ENCODE peak calls at places on chromosomes 6 and 20, in four cellular contexts. One of them, this sample, is unnamed.
A peak's percentile ranks its signal among the peaks of the same experiment; 100 is the strongest.

GRCh38 chr6:163667372-163668060 is 253.0 kb downstream of the QKI start:
- DNase-seq in CD4-positive, CD25-positive, alpha-beta regulatory T cell: no peak
- DNase-seq in thoracic aorta: no peak
- DNase-seq in IMR-90: peak; percentile 15
- DNase-seq in this sample: no peak

GRCh38 chr6:13566500-13566899 is 7.9 kb upstream of the SIRT5 start:
- DNase-seq in thoracic aorta: no peak
- DNase-seq in IMR-90: no peak
- DNase-seq in CD4-positive, CD25-positive, alpha-beta regulatory T cell: no peak
- DNase-seq in this sample: no peak

GRCh38 chr6:19638931-19639330 is 198.2 kb upstream of the ID4 start:
- DNase-seq in thoracic aorta: no peak
- DNase-seq in IMR-90: no peak
- DNase-seq in CD4-positive, CD25-positive, alpha-beta regulatory T cell: no peak
- DNase-seq in this sample: no peak

GRCh38 chr6:164133095-164133494 is 718.6 kb downstream of the QKI start:
- DNase-seq in thoracic aorta: no peak
- DNase-seq in IMR-90: no peak
- DNase-seq in CD4-positive, CD25-positive, alpha-beta regulatory T cell: no peak
- DNase-seq in this sample: no peak

GRCh38 chr6:128848169-128848935 is 34.6 kb upstream of the LAMA2 start:
- DNase-seq in thoracic aorta: no peak
- DNase-seq in IMR-90: no peak
- DNase-seq in CD4-positive, CD25-positive, alpha-beta regulatory T cell: no peak
- DNase-seq in this sample: no peak

GRCh38 chr20:21511850-21512633 is 1.8 kb downstream of the NKX2-2 start:
- DNase-seq in thoracic aorta: no peak
- DNase-seq in IMR-90: no peak
- DNase-seq in CD4-positive, CD25-positive, alpha-beta regulatory T cell: no peak
- DNase-seq in this sample: no peak

GRCh38 chr6:29791786-29792122 is 35.9 kb upstream of the HLA-G start:
- DNase-seq in IMR-90: no peak
- DNase-seq in CD4-positive, CD25-positive, alpha-beta regulatory T cell: no peak
- DNase-seq in thoracic aorta: no peak
- DNase-seq in this sample: no peak

GRCh38 chr6:146876271-146877151 is 277.7 kb downstream of the ADGB start:
- DNase-seq in CD4-positive, CD25-positive, alpha-beta regulatory T cell: no peak
- DNase-seq in thoracic aorta: no peak
- DNase-seq in IMR-90: peak; percentile 8
- DNase-seq in this sample: no peak

GRCh38 chr20:38671186-38671585 is 53.1 kb upstream of the SLC32A1 start:
- DNase-seq in IMR-90: no peak
- DNase-seq in CD4-positive, CD25-positive, alpha-beta regulatory T cell: no peak
- DNase-seq in thoracic aorta: no peak
- DNase-seq in this sample: no peak

GRCh38 chr6:110448846-110449544 is 27.4 kb downstream of the SLC22A16 start:
- DNase-seq in IMR-90: no peak
- DNase-seq in thoracic aorta: no peak
- DNase-seq in CD4-positive, CD25-positive, alpha-beta regulatory T cell: no peak
- DNase-seq in this sample: no peak

GRCh38 chr20:62860924-62861691 is 514 bp downstream of the TCFL5 start:
- DNase-seq in IMR-90: no peak
- DNase-seq in thoracic aorta: no peak
- DNase-seq in CD4-positive, CD25-positive, alpha-beta regulatory T cell: peak; percentile 50
- DNase-seq in this sample: peak; percentile 61

GRCh38 chr6:154508573-154509375 is 1.7 kb downstream of the CNKSR3 start:
- DNase-seq in thoracic aorta: no peak
- DNase-seq in IMR-90: peak; percentile 56
- DNase-seq in CD4-positive, CD25-positive, alpha-beta regulatory T cell: no peak
- DNase-seq in this sample: no peak

GRCh38 chr6:108531332-108531731 is 29.4 kb upstream of the FOXO3 start:
- DNase-seq in IMR-90: no peak
- DNase-seq in thoracic aorta: no peak
- DNase-seq in CD4-positive, CD25-positive, alpha-beta regulatory T cell: no peak
- DNase-seq in this sample: no peak

GRCh38 chr20:57849868-57850215 is 140.0 kb upstream of the PMEPA1 start:
- DNase-seq in CD4-positive, CD25-positive, alpha-beta regulatory T cell: no peak
- DNase-seq in thoracic aorta: no peak
- DNase-seq in IMR-90: no peak
- DNase-seq in this sample: no peak

GRCh38 chr20:4999788-5000187 is 1.5 kb downstream of the SLC23A2 start:
- DNase-seq in IMR-90: no peak
- DNase-seq in CD4-positive, CD25-positive, alpha-beta regulatory T cell: no peak
- DNase-seq in thoracic aorta: no peak
- DNase-seq in this sample: no peak

GRCh38 chr20:61560361-61560853 is 308.3 kb downstream of the CDH4 start:
- DNase-seq in IMR-90: peak; percentile 42
- DNase-seq in thoracic aorta: no peak
- DNase-seq in CD4-positive, CD25-positive, alpha-beta regulatory T cell: no peak
- DNase-seq in this sample: no peak

GRCh38 chr6:1399085-1399780 is 9.9 kb downstream of the FOXF2 start:
- DNase-seq in CD4-positive, CD25-positive, alpha-beta regulatory T cell: no peak
- DNase-seq in thoracic aorta: no peak
- DNase-seq in IMR-90: no peak
- DNase-seq in this sample: no peak

GRCh38 chr20:10490706-10491105 is 55.6 kb downstream of the SLX4IP start:
- DNase-seq in IMR-90: peak; percentile 21
- DNase-seq in thoracic aorta: no peak
- DNase-seq in CD4-positive, CD25-positive, alpha-beta regulatory T cell: no peak
- DNase-seq in this sample: peak; percentile 26

GRCh38 chr6:52371656-52372151 is 9.8 kb downstream of the PAQR8 start:
- DNase-seq in CD4-positive, CD25-positive, alpha-beta regulatory T cell: no peak
- DNase-seq in IMR-90: no peak
- DNase-seq in thoracic aorta: no peak
- DNase-seq in this sample: no peak

GRCh38 chr6:150667977-150668716 is 68.5 kb downstream of the PLEKHG1 start:
- DNase-seq in thoracic aorta: peak; percentile 73
- DNase-seq in CD4-positive, CD25-positive, alpha-beta regulatory T cell: no peak
- DNase-seq in IMR-90: peak; percentile 58
- DNase-seq in this sample: no peak

GRCh38 chr6:144314003-144314485 is 28.9 kb downstream of the UTRN start:
- DNase-seq in thoracic aorta: peak; percentile 12
- DNase-seq in IMR-90: peak; percentile 75
- DNase-seq in CD4-positive, CD25-positive, alpha-beta regulatory T cell: no peak
- DNase-seq in this sample: no peak

GRCh38 chr20:45383131-45383530 is 5.0 kb upstream of the TP53TG5 start:
- DNase-seq in IMR-90: peak; percentile 47
- DNase-seq in thoracic aorta: no peak
- DNase-seq in CD4-positive, CD25-positive, alpha-beta regulatory T cell: no peak
- DNase-seq in this sample: no peak

GRCh38 chr6:164108869-164109769 is 694.6 kb downstream of the QKI start:
- DNase-seq in thoracic aorta: no peak
- DNase-seq in CD4-positive, CD25-positive, alpha-beta regulatory T cell: no peak
- DNase-seq in IMR-90: no peak
- DNase-seq in this sample: no peak

GRCh38 chr6:150006961-150007464 is 18.3 kb downstream of the RAET1L start:
- DNase-seq in IMR-90: peak; percentile 13
- DNase-seq in CD4-positive, CD25-positive, alpha-beta regulatory T cell: no peak
- DNase-seq in thoracic aorta: no peak
- DNase-seq in this sample: peak; percentile 60

GRCh38 chr6:79028641-79029314 is 49.3 kb downstream of the PHIP start:
- DNase-seq in thoracic aorta: no peak
- DNase-seq in CD4-positive, CD25-positive, alpha-beta regulatory T cell: no peak
- DNase-seq in IMR-90: no peak
- DNase-seq in this sample: no peak

GRCh38 chr6:34146801-34147592 is 1.1 kb upstream of the GRM4 start:
- DNase-seq in CD4-positive, CD25-positive, alpha-beta regulatory T cell: no peak
- DNase-seq in IMR-90: peak; percentile 7
- DNase-seq in thoracic aorta: no peak
- DNase-seq in this sample: no peak

GRCh38 chr6:150587637-150588036 is 12.0 kb upstream of the PLEKHG1 start:
- DNase-seq in IMR-90: no peak
- DNase-seq in thoracic aorta: no peak
- DNase-seq in CD4-positive, CD25-positive, alpha-beta regulatory T cell: no peak
- DNase-seq in this sample: no peak

GRCh38 chr6:155472886-155473285 is 17.2 kb upstream of the NOX3 start:
- DNase-seq in CD4-positive, CD25-positive, alpha-beta regulatory T cell: no peak
- DNase-seq in thoracic aorta: no peak
- DNase-seq in IMR-90: peak; percentile 64
- DNase-seq in this sample: no peak

GRCh38 chr20:3890410-3890751 is 1.2 kb downstream of the PANK2 start:
- DNase-seq in CD4-positive, CD25-positive, alpha-beta regulatory T cell: no peak
- DNase-seq in IMR-90: peak; percentile 56
- DNase-seq in thoracic aorta: no peak
- DNase-seq in this sample: no peak

GRCh38 chr20:3887870-3888614 is 1.1 kb upstream of the PANK2 start:
- DNase-seq in thoracic aorta: no peak
- DNase-seq in CD4-positive, CD25-positive, alpha-beta regulatory T cell: no peak
- DNase-seq in IMR-90: no peak
- DNase-seq in this sample: no peak

GRCh38 chr20:3890999-3891929 is 2.1 kb downstream of the PANK2 start:
- DNase-seq in CD4-positive, CD25-positive, alpha-beta regulatory T cell: no peak
- DNase-seq in thoracic aorta: no peak
- DNase-seq in IMR-90: no peak
- DNase-seq in this sample: no peak

GRCh38 chr20:3888622-3889488 is at the start of gene PANK2:
- DNase-seq in IMR-90: peak; percentile 98
- DNase-seq in thoracic aorta: peak; percentile 97
- DNase-seq in CD4-positive, CD25-positive, alpha-beta regulatory T cell: peak; percentile 96
- DNase-seq in this sample: peak; percentile 100

GRCh38 chr20:3889489-3890409 is 562 bp downstream of the PANK2 start:
- DNase-seq in thoracic aorta: no peak
- DNase-seq in CD4-positive, CD25-positive, alpha-beta regulatory T cell: peak; percentile 24
- DNase-seq in IMR-90: no peak
- DNase-seq in this sample: peak; percentile 58
- H3K4me1 ChIP-seq in thoracic aorta: peaks cover 57% of the 10 kb centered on the region
- H3K4me1 ChIP-seq in CD4-positive, CD25-positive, alpha-beta regulatory T cell: peaks cover 55% of the 10 kb centered on the region
- H3K4me1 ChIP-seq in IMR-90: peaks cover 11% of the 10 kb centered on the region
- H3K4me1 ChIP-seq in this sample: peaks cover 50% of the 10 kb centered on the region

DNA sequence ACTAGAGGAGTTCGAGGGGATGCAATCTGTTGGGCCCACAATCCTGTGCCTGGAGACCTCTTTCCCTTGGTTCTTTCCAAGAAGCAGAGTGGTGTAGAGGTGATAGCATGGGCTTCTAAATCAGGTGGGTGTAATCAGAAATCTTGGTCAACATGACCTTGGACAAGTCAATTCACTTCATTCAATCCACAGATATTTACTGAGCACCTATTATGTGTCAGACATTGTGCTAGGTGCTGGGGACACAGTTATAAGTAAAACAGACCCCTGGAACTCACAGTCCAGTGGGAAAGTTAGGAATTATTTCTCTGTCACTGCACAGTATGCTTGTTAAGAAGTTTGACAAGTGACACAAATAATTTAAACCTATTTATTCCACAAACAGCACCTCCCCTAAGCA is 3.3 kb upstream of the E2F1 start:
- DNase-seq in CD4-positive, CD25-positive, alpha-beta regulatory T cell: no peak
- DNase-seq in IMR-90: no peak
- DNase-seq in thoracic aorta: no peak
- DNase-seq in this sample: no peak
- H3K4me1 ChIP-seq in CD4-positive, CD25-positive, alpha-beta regulatory T cell: peaks cover 15% of the 10 kb centered on the region
- H3K4me1 ChIP-seq in IMR-90: peaks cover 9% of the 10 kb centered on the region
- H3K4me1 ChIP-seq in thoracic aorta: peaks cover 28% of the 10 kb centered on the region
- H3K4me1 ChIP-seq in this sample: peaks cover 43% of the 10 kb centered on the region

GRCh38 chr6:2805031-2805430 is 36.6 kb downstream of the SERPINB1 start:
- DNase-seq in CD4-positive, CD25-positive, alpha-beta regulatory T cell: no peak
- DNase-seq in thoracic aorta: no peak
- DNase-seq in IMR-90: no peak
- DNase-seq in this sample: no peak

GRCh38 chr6:2803731-2804429 is 37.8 kb downstream of the SERPINB1 start:
- DNase-seq in IMR-90: no peak
- DNase-seq in CD4-positive, CD25-positive, alpha-beta regulatory T cell: no peak
- DNase-seq in thoracic aorta: no peak
- DNase-seq in this sample: no peak

GRCh38 chr6:2800552-2801316 is 35.5 kb downstream of the WRNIP1 start:
- DNase-seq in CD4-positive, CD25-positive, alpha-beta regulatory T cell: no peak
- DNase-seq in thoracic aorta: no peak
- DNase-seq in IMR-90: no peak
- DNase-seq in this sample: no peak

GRCh38 chr6:2804516-2804915 is 37.1 kb downstream of the SERPINB1 start:
- DNase-seq in thoracic aorta: no peak
- DNase-seq in CD4-positive, CD25-positive, alpha-beta regulatory T cell: no peak
- DNase-seq in IMR-90: no peak
- DNase-seq in this sample: no peak

GRCh38 chr6:2802521-2803060 is 37.4 kb downstream of the WRNIP1 start:
- DNase-seq in thoracic aorta: no peak
- DNase-seq in IMR-90: no peak
- DNase-seq in CD4-positive, CD25-positive, alpha-beta regulatory T cell: no peak
- DNase-seq in this sample: no peak
- H3K4me1 ChIP-seq in thoracic aorta: peaks cover 38% of the 10 kb centered on the region
- H3K4me1 ChIP-seq in IMR-90: peaks cover under 1% of the 10 kb centered on the region
- H3K4me1 ChIP-seq in CD4-positive, CD25-positive, alpha-beta regulatory T cell: no peaks in the 10 kb centered on the region
- H3K4me1 ChIP-seq in this sample: peaks cover under 1% of the 10 kb centered on the region

DNA sequence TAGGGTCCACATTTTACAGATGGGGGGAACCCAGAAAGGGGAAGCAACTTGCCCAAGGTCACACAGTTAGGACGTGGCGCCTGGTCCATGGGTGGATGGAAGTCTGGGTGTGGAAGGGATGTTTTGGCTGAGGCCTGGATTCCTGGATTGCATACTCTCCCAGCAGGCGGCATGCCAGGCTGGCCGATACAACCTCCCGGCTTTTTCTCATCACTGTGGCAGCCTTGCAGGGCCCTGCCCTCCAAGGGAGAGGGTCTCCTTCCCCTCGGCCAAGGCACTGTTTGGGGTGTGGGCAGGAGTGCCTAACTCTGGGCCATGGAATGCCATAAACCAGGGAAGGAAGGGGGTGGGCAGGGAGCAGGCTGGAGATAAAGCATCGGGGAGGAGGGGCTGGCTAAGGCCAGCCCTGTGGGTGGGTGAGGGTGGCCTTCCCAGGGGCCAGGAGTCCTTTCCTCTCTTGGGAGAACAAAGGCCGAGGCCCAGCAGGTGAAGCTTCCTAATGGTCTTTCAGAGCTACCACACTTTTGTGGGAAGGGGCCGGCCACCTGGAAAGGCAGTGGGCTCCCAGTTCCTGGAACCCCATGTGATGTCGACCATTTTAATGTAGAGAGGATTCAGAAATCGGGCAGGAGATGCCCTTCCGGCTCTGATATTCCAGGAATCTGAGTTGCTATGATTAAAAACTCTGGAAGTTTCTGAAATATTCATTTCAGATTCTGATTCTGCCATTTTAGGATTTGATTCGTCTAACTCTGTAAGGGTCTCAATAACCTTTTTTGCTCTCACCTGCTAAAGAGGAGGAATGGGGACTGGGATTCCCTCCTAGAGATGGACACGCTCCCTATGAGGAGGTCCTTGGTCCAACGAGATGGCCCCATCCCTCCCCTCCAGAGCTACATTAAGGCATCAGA is 4.2 kb downstream of the FOXS1 start:
- DNase-seq in thoracic aorta: no peak
- DNase-seq in CD4-positive, CD25-positive, alpha-beta regulatory T cell: no peak
- DNase-seq in IMR-90: no peak
- DNase-seq in this sample: no peak
- H3K4me1 ChIP-seq in thoracic aorta: peaks cover 92% of the 10 kb centered on the region
- H3K4me1 ChIP-seq in CD4-positive, CD25-positive, alpha-beta regulatory T cell: peaks cover 2% of the 10 kb centered on the region
- H3K4me1 ChIP-seq in IMR-90: peaks cover 25% of the 10 kb centered on the region
- H3K4me1 ChIP-seq in this sample: peaks cover 2% of the 10 kb centered on the region

GRCh38 chr20:31707258-31707615 is 15.4 kb downstream of the BCL2L1 start:
- DNase-seq in CD4-positive, CD25-positive, alpha-beta regulatory T cell: no peak
- DNase-seq in thoracic aorta: no peak
- DNase-seq in IMR-90: no peak
- DNase-seq in this sample: no peak
- H3K4me1 ChIP-seq in CD4-positive, CD25-positive, alpha-beta regulatory T cell: peaks cover 46% of the 10 kb centered on the region
- H3K4me1 ChIP-seq in thoracic aorta: peaks cover 82% of the 10 kb centered on the region
- H3K4me1 ChIP-seq in IMR-90: peaks cover 9% of the 10 kb centered on the region
- H3K4me1 ChIP-seq in this sample: peaks cover 80% of the 10 kb centered on the region

GRCh38 chr6:135014353-135014832 is 40.2 kb downstream of the HBS1L start:
- DNase-seq in IMR-90: no peak
- DNase-seq in thoracic aorta: no peak
- DNase-seq in CD4-positive, CD25-positive, alpha-beta regulatory T cell: peak; percentile 72
- DNase-seq in this sample: peak; percentile 47
- H3K4me1 ChIP-seq in IMR-90: peaks cover 9% of the 10 kb centered on the region
- H3K4me1 ChIP-seq in thoracic aorta: no peaks in the 10 kb centered on the region
- H3K4me1 ChIP-seq in CD4-positive, CD25-positive, alpha-beta regulatory T cell: peaks cover 59% of the 10 kb centered on the region
- H3K4me1 ChIP-seq in this sample: peaks cover 36% of the 10 kb centered on the region